ENCODE peak calls at places on chromosomes 4 and X, in six cellular contexts. One of them, this sample, is unnamed.

GRCh38 chr4:174107749-174108354 is 175.6 kb downstream of the FBXO8 start:
- DNase-seq in NCI-H1092 treated with DMSO at 0.1 percent for 48 hours: no peak
- DNase-seq in endothelial cell of umbilical vein: no peak
- DNase-seq in DMS 273 treated with DMSO at 0.1 percent for 48 hours: no peak
- DNase-seq in MCF 10A: no peak
- DNase-seq in heart right ventricle: no peak
- DNase-seq in this sample: no peak

GRCh38 chr4:99648321-99648720 is 9.3 kb downstream of the C4orf54 start:
- DNase-seq in endothelial cell of umbilical vein: no peak
- DNase-seq in DMS 273 treated with DMSO at 0.1 percent for 48 hours: no peak
- DNase-seq in MCF 10A: no peak
- DNase-seq in NCI-H1092 treated with DMSO at 0.1 percent for 48 hours: no peak
- DNase-seq in heart right ventricle: no peak
- DNase-seq in this sample: no peak

GRCh38 chr4:6332042-6332668 is 62.5 kb downstream of the WFS1 start:
- DNase-seq in NCI-H1092 treated with DMSO at 0.1 percent for 48 hours: peak; percentile 43
- DNase-seq in MCF 10A: peak; percentile 25
- DNase-seq in DMS 273 treated with DMSO at 0.1 percent for 48 hours: no peak
- DNase-seq in heart right ventricle: no peak
- DNase-seq in endothelial cell of umbilical vein: peak; percentile 42
- DNase-seq in this sample: peak; percentile 38

GRCh38 chr4:102390438-102390837 is 45.2 kb upstream of the SLC39A8 start:
- DNase-seq in NCI-H1092 treated with DMSO at 0.1 percent for 48 hours: no peak
- DNase-seq in MCF 10A: peak; percentile 79
- DNase-seq in heart right ventricle: no peak
- DNase-seq in endothelial cell of umbilical vein: no peak
- DNase-seq in DMS 273 treated with DMSO at 0.1 percent for 48 hours: no peak
- DNase-seq in this sample: no peak

GRCh38 chr4:138741778-138742377 is 273.7 kb upstream of the NOCT start:
- DNase-seq in DMS 273 treated with DMSO at 0.1 percent for 48 hours: no peak
- DNase-seq in heart right ventricle: no peak
- DNase-seq in NCI-H1092 treated with DMSO at 0.1 percent for 48 hours: no peak
- DNase-seq in endothelial cell of umbilical vein: no peak
- DNase-seq in MCF 10A: no peak
- DNase-seq in this sample: no peak

GRCh38 chr4:104436542-104436941 is 58.2 kb downstream of the CXXC4 start:
- DNase-seq in endothelial cell of umbilical vein: no peak
- DNase-seq in DMS 273 treated with DMSO at 0.1 percent for 48 hours: no peak
- DNase-seq in NCI-H1092 treated with DMSO at 0.1 percent for 48 hours: no peak
- DNase-seq in MCF 10A: no peak
- DNase-seq in heart right ventricle: no peak
- DNase-seq in this sample: peak; percentile 82

GRCh38 chrX:11591712-11592351 is 73.9 kb downstream of the ARHGAP6 start:
- DNase-seq in heart right ventricle: no peak
- DNase-seq in endothelial cell of umbilical vein: peak; percentile 1
- DNase-seq in DMS 273 treated with DMSO at 0.1 percent for 48 hours: no peak
- DNase-seq in NCI-H1092 treated with DMSO at 0.1 percent for 48 hours: no peak
- DNase-seq in MCF 10A: no peak
- DNase-seq in this sample: no peak

GRCh38 chrX:45668686-45669443 is 468.2 kb upstream of the DIPK2B start:
- DNase-seq in endothelial cell of umbilical vein: peak; percentile 55
- DNase-seq in NCI-H1092 treated with DMSO at 0.1 percent for 48 hours: no peak
- DNase-seq in MCF 10A: peak; percentile 62
- DNase-seq in DMS 273 treated with DMSO at 0.1 percent for 48 hours: no peak
- DNase-seq in heart right ventricle: no peak
- DNase-seq in this sample: no peak

GRCh38 chr4:156322592-156322991 is 368.9 kb upstream of the CTSO start:
- DNase-seq in endothelial cell of umbilical vein: no peak
- DNase-seq in MCF 10A: peak; percentile 52
- DNase-seq in DMS 273 treated with DMSO at 0.1 percent for 48 hours: no peak
- DNase-seq in NCI-H1092 treated with DMSO at 0.1 percent for 48 hours: no peak
- DNase-seq in heart right ventricle: no peak
- DNase-seq in this sample: no peak

GRCh38 chr4:20288047-20288650 is 36.4 kb downstream of the SLIT2 start:
- DNase-seq in endothelial cell of umbilical vein: peak; percentile 72
- DNase-seq in NCI-H1092 treated with DMSO at 0.1 percent for 48 hours: no peak
- DNase-seq in DMS 273 treated with DMSO at 0.1 percent for 48 hours: no peak
- DNase-seq in MCF 10A: no peak
- DNase-seq in heart right ventricle: no peak
- DNase-seq in this sample: no peak

GRCh38 chr4:141668200-141668599 is 31.8 kb downstream of the IL15 start:
- DNase-seq in MCF 10A: peak; percentile 25
- DNase-seq in NCI-H1092 treated with DMSO at 0.1 percent for 48 hours: no peak
- DNase-seq in endothelial cell of umbilical vein: no peak
- DNase-seq in heart right ventricle: no peak
- DNase-seq in DMS 273 treated with DMSO at 0.1 percent for 48 hours: no peak
- DNase-seq in this sample: no peak

GRCh38 chr4:26044524-26044923 is 130.5 kb downstream of the SMIM20 start:
- DNase-seq in DMS 273 treated with DMSO at 0.1 percent for 48 hours: no peak
- DNase-seq in heart right ventricle: no peak
- DNase-seq in MCF 10A: no peak
- DNase-seq in endothelial cell of umbilical vein: no peak
- DNase-seq in NCI-H1092 treated with DMSO at 0.1 percent for 48 hours: no peak
- DNase-seq in this sample: no peak

GRCh38 chr4:141713771-141714445 is 77.5 kb downstream of the IL15 start:
- DNase-seq in DMS 273 treated with DMSO at 0.1 percent for 48 hours: no peak
- DNase-seq in heart right ventricle: no peak
- DNase-seq in MCF 10A: peak; percentile 60
- DNase-seq in endothelial cell of umbilical vein: peak; percentile 34
- DNase-seq in NCI-H1092 treated with DMSO at 0.1 percent for 48 hours: no peak
- DNase-seq in this sample: no peak

GRCh38 chr4:165478260-165478659 is 99.5 kb downstream of the CPE start:
- DNase-seq in NCI-H1092 treated with DMSO at 0.1 percent for 48 hours: no peak
- DNase-seq in endothelial cell of umbilical vein: no peak
- DNase-seq in heart right ventricle: no peak
- DNase-seq in MCF 10A: no peak
- DNase-seq in DMS 273 treated with DMSO at 0.1 percent for 48 hours: no peak
- DNase-seq in this sample: no peak

GRCh38 chrX:13091111-13091765 is 46.8 kb upstream of the FAM9C start:
- DNase-seq in DMS 273 treated with DMSO at 0.1 percent for 48 hours: no peak
- DNase-seq in MCF 10A: no peak
- DNase-seq in NCI-H1092 treated with DMSO at 0.1 percent for 48 hours: no peak
- DNase-seq in endothelial cell of umbilical vein: no peak
- DNase-seq in heart right ventricle: no peak
- DNase-seq in this sample: no peak

GRCh38 chrX:138150709-138151108 is 560.8 kb downstream of the FGF13 start:
- DNase-seq in MCF 10A: peak; percentile 11
- DNase-seq in endothelial cell of umbilical vein: no peak
- DNase-seq in NCI-H1092 treated with DMSO at 0.1 percent for 48 hours: no peak
- DNase-seq in heart right ventricle: no peak
- DNase-seq in DMS 273 treated with DMSO at 0.1 percent for 48 hours: no peak
- DNase-seq in this sample: no peak

GRCh38 chr4:52643846-52644245 is 15.3 kb downstream of the USP46 start:
- DNase-seq in DMS 273 treated with DMSO at 0.1 percent for 48 hours: no peak
- DNase-seq in NCI-H1092 treated with DMSO at 0.1 percent for 48 hours: peak; percentile 42
- DNase-seq in endothelial cell of umbilical vein: peak; percentile 44
- DNase-seq in MCF 10A: peak; percentile 75
- DNase-seq in heart right ventricle: peak; percentile 81
- DNase-seq in this sample: peak; percentile 87

GRCh38 chr4:139603576-139604387 is 47.8 kb upstream of the SETD7 start:
- DNase-seq in endothelial cell of umbilical vein: peak; percentile 61
- DNase-seq in MCF 10A: peak; percentile 80
- DNase-seq in heart right ventricle: peak; percentile 56
- DNase-seq in NCI-H1092 treated with DMSO at 0.1 percent for 48 hours: peak; percentile 67
- DNase-seq in DMS 273 treated with DMSO at 0.1 percent for 48 hours: peak; percentile 16
- DNase-seq in this sample: peak; percentile 66

GRCh38 chrX:19638968-19639539 is 123.7 kb upstream of the MAP3K15 start:
- DNase-seq in endothelial cell of umbilical vein: no peak
- DNase-seq in heart right ventricle: no peak
- DNase-seq in MCF 10A: no peak
- DNase-seq in NCI-H1092 treated with DMSO at 0.1 percent for 48 hours: no peak
- DNase-seq in DMS 273 treated with DMSO at 0.1 percent for 48 hours: no peak
- DNase-seq in this sample: no peak

GRCh38 chr4:129428454-129428853 is 332.5 kb downstream of the C4orf33 start:
- DNase-seq in heart right ventricle: no peak
- DNase-seq in MCF 10A: no peak
- DNase-seq in endothelial cell of umbilical vein: no peak
- DNase-seq in NCI-H1092 treated with DMSO at 0.1 percent for 48 hours: peak; percentile 87
- DNase-seq in DMS 273 treated with DMSO at 0.1 percent for 48 hours: peak; percentile 61
- DNase-seq in this sample: no peak

GRCh38 chr4:16731776-16732380 is 166.6 kb downstream of the LDB2 start:
- DNase-seq in heart right ventricle: no peak
- DNase-seq in DMS 273 treated with DMSO at 0.1 percent for 48 hours: no peak
- DNase-seq in MCF 10A: no peak
- DNase-seq in NCI-H1092 treated with DMSO at 0.1 percent for 48 hours: no peak
- DNase-seq in endothelial cell of umbilical vein: no peak
- DNase-seq in this sample: no peak

GRCh38 chr4:141339386-141339785 is 118.7 kb downstream of the ZNF330 start:
- DNase-seq in heart right ventricle: no peak
- DNase-seq in endothelial cell of umbilical vein: no peak
- DNase-seq in NCI-H1092 treated with DMSO at 0.1 percent for 48 hours: no peak
- DNase-seq in DMS 273 treated with DMSO at 0.1 percent for 48 hours: no peak
- DNase-seq in MCF 10A: no peak
- DNase-seq in this sample: no peak

GRCh38 chr4:99998062-99998880 is 48.2 kb upstream of the H2AZ1 start:
- DNase-seq in endothelial cell of umbilical vein: peak; percentile 42
- DNase-seq in heart right ventricle: no peak
- DNase-seq in DMS 273 treated with DMSO at 0.1 percent for 48 hours: no peak
- DNase-seq in NCI-H1092 treated with DMSO at 0.1 percent for 48 hours: peak; percentile 35
- DNase-seq in MCF 10A: peak; percentile 44
- DNase-seq in this sample: peak; percentile 50

GRCh38 chrX:471239-471638 is 84.5 kb upstream of the PPP2R3B start:
- DNase-seq in MCF 10A: no peak
- DNase-seq in DMS 273 treated with DMSO at 0.1 percent for 48 hours: no peak
- DNase-seq in endothelial cell of umbilical vein: no peak
- DNase-seq in NCI-H1092 treated with DMSO at 0.1 percent for 48 hours: no peak
- DNase-seq in heart right ventricle: no peak
- DNase-seq in this sample: no peak

GRCh38 chr4:140252144-140252741 is 98.3 kb upstream of the MAML3 start:
- DNase-seq in MCF 10A: no peak
- DNase-seq in endothelial cell of umbilical vein: peak; percentile 41
- DNase-seq in DMS 273 treated with DMSO at 0.1 percent for 48 hours: peak; percentile 91
- DNase-seq in heart right ventricle: no peak
- DNase-seq in NCI-H1092 treated with DMSO at 0.1 percent for 48 hours: peak; percentile 78
- DNase-seq in this sample: peak; percentile 44

GRCh38 chr4:89563431-89563830 is 255.8 kb upstream of the GPRIN3 start:
- DNase-seq in DMS 273 treated with DMSO at 0.1 percent for 48 hours: no peak
- DNase-seq in NCI-H1092 treated with DMSO at 0.1 percent for 48 hours: no peak
- DNase-seq in endothelial cell of umbilical vein: no peak
- DNase-seq in heart right ventricle: no peak
- DNase-seq in MCF 10A: no peak
- DNase-seq in this sample: peak; percentile 6

GRCh38 chr4:176274441-176274840 is 5.4 kb upstream of the ASB5 start:
- DNase-seq in DMS 273 treated with DMSO at 0.1 percent for 48 hours: no peak
- DNase-seq in endothelial cell of umbilical vein: no peak
- DNase-seq in heart right ventricle: no peak
- DNase-seq in NCI-H1092 treated with DMSO at 0.1 percent for 48 hours: no peak
- DNase-seq in MCF 10A: peak; percentile 65
- DNase-seq in this sample: no peak

GRCh38 chrX:7215842-7216241 is 67.9 kb upstream of the PUDP start:
- DNase-seq in NCI-H1092 treated with DMSO at 0.1 percent for 48 hours: no peak
- DNase-seq in MCF 10A: no peak
- DNase-seq in heart right ventricle: no peak
- DNase-seq in DMS 273 treated with DMSO at 0.1 percent for 48 hours: no peak
- DNase-seq in endothelial cell of umbilical vein: no peak
- DNase-seq in this sample: no peak

GRCh38 chr4:173057906-173058305 is 110.7 kb upstream of the GALNT7 start:
- DNase-seq in endothelial cell of umbilical vein: peak; percentile 74
- DNase-seq in heart right ventricle: no peak
- DNase-seq in NCI-H1092 treated with DMSO at 0.1 percent for 48 hours: peak; percentile 72
- DNase-seq in MCF 10A: no peak
- DNase-seq in DMS 273 treated with DMSO at 0.1 percent for 48 hours: no peak
- DNase-seq in this sample: no peak

GRCh38 chrX:122583526-122583925 is 600.6 kb upstream of the GRIA3 start:
- DNase-seq in DMS 273 treated with DMSO at 0.1 percent for 48 hours: no peak
- DNase-seq in NCI-H1092 treated with DMSO at 0.1 percent for 48 hours: no peak
- DNase-seq in endothelial cell of umbilical vein: no peak
- DNase-seq in heart right ventricle: no peak
- DNase-seq in MCF 10A: no peak
- DNase-seq in this sample: no peak

GRCh38 chr4:180060159-180060889 is 2182.9 kb upstream of the TENM3 start:
- DNase-seq in NCI-H1092 treated with DMSO at 0.1 percent for 48 hours: peak; percentile 4
- DNase-seq in endothelial cell of umbilical vein: no peak
- DNase-seq in MCF 10A: peak; percentile 67
- DNase-seq in DMS 273 treated with DMSO at 0.1 percent for 48 hours: no peak
- DNase-seq in heart right ventricle: no peak
- DNase-seq in this sample: peak; percentile 57

GRCh38 chrX:51407520-51408409 is 75.1 kb downstream of the NUDT10 start:
- DNase-seq in MCF 10A: no peak
- DNase-seq in DMS 273 treated with DMSO at 0.1 percent for 48 hours: no peak
- DNase-seq in heart right ventricle: no peak
- DNase-seq in endothelial cell of umbilical vein: no peak
- DNase-seq in NCI-H1092 treated with DMSO at 0.1 percent for 48 hours: no peak
- DNase-seq in this sample: no peak

GRCh38 chr4:177473991-177474390 is 31.8 kb upstream of the AGA start:
- DNase-seq in heart right ventricle: no peak
- DNase-seq in endothelial cell of umbilical vein: no peak
- DNase-seq in NCI-H1092 treated with DMSO at 0.1 percent for 48 hours: no peak
- DNase-seq in MCF 10A: no peak
- DNase-seq in DMS 273 treated with DMSO at 0.1 percent for 48 hours: no peak
- DNase-seq in this sample: no peak

GRCh38 chr4:123767801-123768200 is 371.2 kb downstream of the SPRY1 start:
- DNase-seq in NCI-H1092 treated with DMSO at 0.1 percent for 48 hours: no peak
- DNase-seq in MCF 10A: no peak
- DNase-seq in heart right ventricle: no peak
- DNase-seq in endothelial cell of umbilical vein: no peak
- DNase-seq in DMS 273 treated with DMSO at 0.1 percent for 48 hours: no peak
- DNase-seq in this sample: no peak

GRCh38 chrX:69045616-69046345 is 119.5 kb downstream of the PJA1 start:
- DNase-seq in endothelial cell of umbilical vein: no peak
- DNase-seq in DMS 273 treated with DMSO at 0.1 percent for 48 hours: no peak
- DNase-seq in MCF 10A: no peak
- DNase-seq in NCI-H1092 treated with DMSO at 0.1 percent for 48 hours: no peak
- DNase-seq in heart right ventricle: no peak
- DNase-seq in this sample: no peak

This sample was measured in cerebellar cortex.